ENCODE peak calls at places on chromosomes 1 and 21, in eight cellular contexts. I, Q, L, O, G, J, H and U are unnamed samples.
A peak's percentile ranks its signal among the peaks of the same experiment; 100 is the strongest.

GRCh38 chr21:37001446-37001845 is 5.1 kb upstream of the RIPPLY3 start:
- DNase-seq in Q (no peak), H (no peak), O (no peak), I (no peak), J (no peak), L (no peak), G (no peak), U (no peak)

GRCh38 chr1:197905699-197906351 is 3.4 kb downstream of the C1orf53 start:
- DNase-seq in Q (no peak), O (no peak), H (no peak), J (no peak), G (no peak), I (no peak), L (no peak), U (no peak)

GRCh38 chr1:181818943-181819342 is 242.6 kb downstream of the ZNF648 start:
- DNase-seq in G (no peak), Q (no peak), O (no peak), L (no peak), J (no peak), I (no peak), H (no peak), U (no peak)

GRCh38 chr1:93623875-93624274 is 57.8 kb downstream of the BCAR3 start:
- DNase-seq in H (no peak), G (peak; percentile 67), L (no peak), Q (no peak), O (no peak), J (no peak), I (no peak), U (no peak)

GRCh38 chr1:206829282-206829681 is 36.1 kb upstream of the IL20 start:
- DNase-seq in G (no peak), J (no peak), I (no peak), O (no peak), H (no peak), Q (no peak), L (no peak), U (no peak)

GRCh38 chr1:228037401-228038386 is 30.9 kb downstream of the WNT3A start:
- DNase-seq in G (no peak), I (no peak), J (no peak), Q (no peak), O (peak; percentile 66), H (peak; percentile 57), L (peak; percentile 57), U (no peak)

GRCh38 chr1:93042134-93042821 is 36.8 kb upstream of the MTF2 start:
- DNase-seq in J (no peak), Q (no peak), L (no peak), O (peak; percentile 13), H (no peak), I (no peak), G (no peak), U (no peak)

GRCh38 chr1:209590405-209590804 is 6.9 kb downstream of the CAMK1G start:
- DNase-seq in O (peak; percentile 35), H (no peak), G (no peak), Q (no peak), J (no peak), L (peak; percentile 56), I (peak; percentile 47), U (no peak)

GRCh38 chr1:25641931-25642611 is 25.5 kb downstream of the MAN1C1 start:
- DNase-seq in I (no peak), H (peak; percentile 74), J (peak; percentile 20), G (no peak), L (peak; percentile 63), O (no peak), Q (no peak), U (no peak)

GRCh38 chr1:197103295-197103694 is 36.2 kb upstream of the F13B start:
- DNase-seq in G (no peak), L (no peak), I (no peak), O (no peak), J (peak; percentile 27), H (no peak), Q (no peak), U (no peak)

GRCh38 chr1:147919881-147920280 is 8.3 kb upstream of the GPR89B start:
- DNase-seq in Q (no peak), J (no peak), G (peak; percentile 41), L (no peak), O (no peak), I (no peak), H (no peak), U (no peak)

GRCh38 chr1:162690672-162691434 is 58.6 kb downstream of the DDR2 start:
- DNase-seq in O (peak; percentile 15), I (peak; percentile 9), L (peak; percentile 84), J (peak; percentile 47), G (peak; percentile 98), Q (peak; percentile 74), H (peak; percentile 90), U (no peak)

GRCh38 chr1:33382651-33383415 is 48.1 kb downstream of the PHC2 start:
- DNase-seq in Q (no peak), I (no peak), H (no peak), O (no peak), L (peak; percentile 80), G (no peak), J (no peak), U (no peak)

GRCh38 chr1:177659259-177659658 is 310.6 kb downstream of the SEC16B start:
- DNase-seq in I (no peak), Q (no peak), O (no peak), J (no peak), H (no peak), L (no peak), G (no peak), U (no peak)

GRCh38 chr1:114627107-114627506 is 42.7 kb downstream of the DENND2C start:
- DNase-seq in L (no peak), Q (no peak), I (no peak), O (no peak), G (no peak), H (no peak), J (no peak), U (no peak)

GRCh38 chr1:71561206-71561605 is 480.4 kb upstream of the ZRANB2 start:
- DNase-seq in Q (no peak), L (no peak), O (no peak), G (peak; percentile 70), I (no peak), J (no peak), H (no peak), U (no peak)

DNA sequence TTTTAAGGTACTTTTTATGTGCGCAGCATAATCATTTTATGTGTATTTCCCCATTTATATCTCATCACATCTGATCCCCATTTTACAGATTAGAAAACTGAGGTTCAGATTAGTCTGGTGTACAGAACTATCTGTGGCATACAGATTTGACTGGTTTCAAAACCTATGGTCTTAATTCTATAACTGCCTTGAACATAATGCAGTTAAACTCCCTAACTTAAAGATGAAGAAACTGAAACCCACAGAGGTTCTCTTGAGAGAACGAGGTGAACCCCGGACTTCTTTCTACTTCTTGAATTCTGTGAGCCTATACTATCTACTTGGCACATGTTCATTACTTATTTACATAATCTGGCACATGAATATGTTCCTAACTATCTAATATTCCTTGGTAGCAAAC is 479.1 kb downstream of the AGBL4 start:
- DNase-seq in J (no peak), I (no peak), H (no peak), O (no peak), Q (no peak), L (no peak), G (no peak), U (no peak)
- H3K9me3 ChIP-seq in J (peaks cover 9% of the 10 kb centered on the region), I (no peaks in the 10 kb centered on the region), H (no peaks in the 10 kb centered on the region), O (no peaks in the 10 kb centered on the region), Q (no peaks in the 10 kb centered on the region), L (no peaks in the 10 kb centered on the region), G (no peaks in the 10 kb centered on the region), U (no peaks in the 10 kb centered on the region)

DNA sequence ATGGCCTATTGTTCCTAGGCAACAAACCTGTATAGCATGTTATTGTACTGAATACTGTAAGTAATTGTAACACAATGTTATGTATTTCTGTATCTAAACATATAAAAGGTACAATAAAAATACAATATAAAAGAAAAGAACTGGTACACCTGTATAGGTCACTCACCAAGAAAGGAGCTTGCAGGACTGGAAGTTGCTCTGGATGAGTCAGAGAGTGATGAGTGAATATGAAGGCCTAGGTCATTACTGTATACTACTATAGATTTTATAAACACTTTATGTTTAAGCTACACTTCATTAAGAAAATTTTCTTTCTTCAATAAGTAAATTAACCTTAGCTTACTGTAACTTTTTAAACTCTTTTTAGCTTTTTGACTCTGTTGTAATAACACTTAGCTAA is 559.9 kb downstream of the PLPP3 start:
- DNase-seq in I (no peak), O (no peak), Q (no peak), G (peak; percentile 49), J (no peak), L (no peak), H (no peak), U (no peak)
- H3K9me3 ChIP-seq in I (no peaks in the 10 kb centered on the region), O (no peaks in the 10 kb centered on the region), Q (no peaks in the 10 kb centered on the region), G (no peaks in the 10 kb centered on the region), J (no peaks in the 10 kb centered on the region), L (no peaks in the 10 kb centered on the region), H (no peaks in the 10 kb centered on the region), U (no peaks in the 10 kb centered on the region)

GRCh38 chr1:100557606-100557953 is 19.6 kb downstream of the GPR88 start:
- DNase-seq in G (no peak), L (no peak), Q (no peak), H (no peak), I (no peak), J (no peak), O (no peak), U (no peak)

GRCh38 chr1:100556181-100556580 is 18.2 kb downstream of the GPR88 start:
- DNase-seq in J (no peak), L (no peak), I (no peak), H (no peak), Q (no peak), O (no peak), G (no peak), U (no peak)

GRCh38 chr1:100552922-100553321 is 15.0 kb downstream of the GPR88 start:
- DNase-seq in H (no peak), G (no peak), Q (no peak), I (no peak), O (no peak), L (no peak), J (no peak), U (no peak)

GRCh38 chr1:100552031-100552430 is 14.1 kb downstream of the GPR88 start:
- DNase-seq in H (no peak), L (no peak), O (no peak), J (no peak), Q (no peak), G (no peak), I (no peak), U (no peak)

DNA sequence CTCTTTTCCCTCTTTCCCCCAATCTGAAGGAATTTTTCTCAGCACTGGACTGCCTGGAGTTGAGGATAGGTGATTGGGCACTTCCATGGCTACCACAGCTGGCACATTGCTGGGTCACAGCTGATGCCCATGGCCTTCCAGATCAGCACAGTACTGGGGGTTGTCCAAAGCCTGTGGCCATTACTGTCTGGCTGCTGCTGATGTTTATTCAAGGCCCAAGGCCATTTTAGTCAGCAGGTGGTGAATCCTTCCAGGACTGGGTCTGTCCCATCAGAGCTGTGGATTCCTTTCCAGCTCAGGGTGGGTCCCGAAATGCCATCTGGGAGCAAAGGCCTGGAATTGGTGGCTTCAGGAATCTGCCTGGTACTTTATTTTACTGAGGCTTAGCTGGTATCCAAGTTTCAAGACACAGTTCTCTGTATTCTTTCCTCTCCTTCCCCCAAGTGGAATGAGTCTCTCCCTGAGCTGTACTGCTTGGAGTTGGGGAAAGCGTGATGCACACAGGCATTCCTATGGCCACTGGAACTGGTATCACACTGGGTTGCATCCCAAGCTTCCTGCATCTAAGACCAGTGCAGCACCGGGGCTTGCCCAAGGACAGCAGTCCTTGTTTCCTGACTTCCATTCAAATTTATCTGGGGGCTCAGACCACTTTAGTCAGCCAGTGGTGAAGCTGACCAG is 19.1 kb downstream of the GPR88 start:
- DNase-seq in J (no peak), H (no peak), Q (no peak), G (no peak), I (no peak), L (no peak), O (no peak), U (no peak)
- H3K9me3 ChIP-seq in J (no peaks in the 10 kb centered on the region), H (no peaks in the 10 kb centered on the region), Q (no peaks in the 10 kb centered on the region), G (peaks cover 5% of the 10 kb centered on the region), I (no peaks in the 10 kb centered on the region), L (peaks cover 4% of the 10 kb centered on the region), O (peaks cover 6% of the 10 kb centered on the region), U (peaks cover 6% of the 10 kb centered on the region)

GRCh38 chr1:42251042-42251441 is 84.0 kb downstream of the FOXJ3 start:
- DNase-seq in H (no peak), Q (no peak), G (no peak), I (no peak), L (no peak), O (no peak), J (no peak), U (no peak)
- H3K9me3 ChIP-seq in H (no peaks in the 10 kb centered on the region), Q (peaks cover 5% of the 10 kb centered on the region), G (no peaks in the 10 kb centered on the region), I (no peaks in the 10 kb centered on the region), L (no peaks in the 10 kb centered on the region), O (no peaks in the 10 kb centered on the region), J (peaks cover 3% of the 10 kb centered on the region), U (no peaks in the 10 kb centered on the region)